ENCODE peak calls at places on chromosomes 16 and 17, in eight cellular contexts. One of them, this sample, is unnamed.

GRCh38 chr16:3857189-3858013 is 23.1 kb downstream of the CREBBP start:
- DNase-seq in colonic mucosa: no peak
- DNase-seq in DND-41: no peak
- DNase-seq in PC-3: no peak
- DNase-seq in GM23248: peak
- DNase-seq in neuronal stem cell: no peak
- DNase-seq in IMR-90: peak
- DNase-seq in mesenchymal stem cell: peak
- DNase-seq in this sample: no peak

GRCh38 chr17:38750312-38751121 is 2.0 kb upstream of the PSMB3 start:
- DNase-seq in colonic mucosa: peak
- DNase-seq in DND-41: no peak
- DNase-seq in PC-3: peak
- DNase-seq in GM23248: peak
- DNase-seq in neuronal stem cell: peak
- DNase-seq in IMR-90: peak
- DNase-seq in mesenchymal stem cell: peak
- DNase-seq in this sample: peak

GRCh38 chr17:2924211-2924610 is 128.0 kb downstream of the RAP1GAP2 start:
- DNase-seq in colonic mucosa: no peak
- DNase-seq in DND-41: no peak
- DNase-seq in PC-3: no peak
- DNase-seq in GM23248: peak
- DNase-seq in neuronal stem cell: no peak
- DNase-seq in IMR-90: peak
- DNase-seq in mesenchymal stem cell: no peak
- DNase-seq in this sample: peak

GRCh38 chr16:49458221-49458620 is 84.6 kb downstream of the C16orf78 start:
- DNase-seq in colonic mucosa: peak
- DNase-seq in DND-41: peak
- DNase-seq in PC-3: no peak
- DNase-seq in GM23248: no peak
- DNase-seq in neuronal stem cell: no peak
- DNase-seq in IMR-90: no peak
- DNase-seq in mesenchymal stem cell: no peak
- DNase-seq in this sample: peak

GRCh38 chr17:43927101-43927935 is 15.0 kb downstream of the PPY start:
- DNase-seq in colonic mucosa: peak
- DNase-seq in DND-41: no peak
- DNase-seq in PC-3: peak
- DNase-seq in GM23248: peak
- DNase-seq in neuronal stem cell: no peak
- DNase-seq in IMR-90: no peak
- DNase-seq in mesenchymal stem cell: no peak
- DNase-seq in this sample: no peak

GRCh38 chr16:10594312-10594950 is 14.0 kb upstream of the EMP2 start:
- DNase-seq in colonic mucosa: peak
- DNase-seq in DND-41: no peak
- DNase-seq in PC-3: peak
- DNase-seq in GM23248: no peak
- DNase-seq in neuronal stem cell: no peak
- DNase-seq in IMR-90: no peak
- DNase-seq in mesenchymal stem cell: no peak
- DNase-seq in this sample: no peak

GRCh38 chr17:29588561-29589411 is 662 bp downstream of the GIT1 start:
- DNase-seq in colonic mucosa: peak
- DNase-seq in DND-41: peak
- DNase-seq in PC-3: peak
- DNase-seq in GM23248: peak
- DNase-seq in neuronal stem cell: no peak
- DNase-seq in IMR-90: peak
- DNase-seq in mesenchymal stem cell: peak
- DNase-seq in this sample: peak

GRCh38 chr17:8019665-8020064 is 17.2 kb downstream of the GUCY2D start:
- DNase-seq in colonic mucosa: no peak
- DNase-seq in DND-41: no peak
- DNase-seq in PC-3: peak
- DNase-seq in GM23248: peak
- DNase-seq in neuronal stem cell: no peak
- DNase-seq in IMR-90: peak
- DNase-seq in mesenchymal stem cell: no peak
- DNase-seq in this sample: no peak

GRCh38 chr16:69619514-69619913 is 53.7 kb downstream of the NFAT5 start:
- DNase-seq in colonic mucosa: no peak
- DNase-seq in DND-41: no peak
- DNase-seq in PC-3: no peak
- DNase-seq in GM23248: no peak
- DNase-seq in neuronal stem cell: no peak
- DNase-seq in IMR-90: no peak
- DNase-seq in mesenchymal stem cell: peak
- DNase-seq in this sample: no peak

GRCh38 chr17:13822671-13823070 is 220.9 kb upstream of the HS3ST3A1 start:
- DNase-seq in colonic mucosa: no peak
- DNase-seq in DND-41: no peak
- DNase-seq in PC-3: no peak
- DNase-seq in GM23248: no peak
- DNase-seq in neuronal stem cell: no peak
- DNase-seq in IMR-90: no peak
- DNase-seq in mesenchymal stem cell: no peak
- DNase-seq in this sample: no peak

GRCh38 chr16:11079657-11080187 is 135.4 kb downstream of the CLEC16A start:
- DNase-seq in colonic mucosa: no peak
- DNase-seq in DND-41: no peak
- DNase-seq in PC-3: peak
- DNase-seq in GM23248: peak
- DNase-seq in neuronal stem cell: no peak
- DNase-seq in IMR-90: peak
- DNase-seq in mesenchymal stem cell: peak
- DNase-seq in this sample: no peak

GRCh38 chr16:49924078-49924477 is 68.2 kb upstream of the ZNF423 start:
- DNase-seq in colonic mucosa: no peak
- DNase-seq in DND-41: peak
- DNase-seq in PC-3: peak
- DNase-seq in GM23248: no peak
- DNase-seq in neuronal stem cell: no peak
- DNase-seq in IMR-90: no peak
- DNase-seq in mesenchymal stem cell: no peak
- DNase-seq in this sample: peak

GRCh38 chr17:16158721-16159120 is 56.6 kb downstream of the NCOR1 start:
- DNase-seq in colonic mucosa: no peak
- DNase-seq in DND-41: no peak
- DNase-seq in PC-3: no peak
- DNase-seq in GM23248: peak
- DNase-seq in neuronal stem cell: no peak
- DNase-seq in IMR-90: no peak
- DNase-seq in mesenchymal stem cell: no peak
- DNase-seq in this sample: no peak

GRCh38 chr17:45013021-45013997 is 38.1 kb downstream of the DCAKD start:
- DNase-seq in colonic mucosa: peak
- DNase-seq in DND-41: no peak
- DNase-seq in PC-3: no peak
- DNase-seq in GM23248: no peak
- DNase-seq in neuronal stem cell: no peak
- DNase-seq in IMR-90: no peak
- DNase-seq in mesenchymal stem cell: no peak
- DNase-seq in this sample: peak

GRCh38 chr17:73003487-73003886 is 89.0 kb downstream of the SLC39A11 start:
- DNase-seq in colonic mucosa: no peak
- DNase-seq in DND-41: no peak
- DNase-seq in PC-3: peak
- DNase-seq in GM23248: peak
- DNase-seq in neuronal stem cell: no peak
- DNase-seq in IMR-90: no peak
- DNase-seq in mesenchymal stem cell: no peak
- DNase-seq in this sample: peak

GRCh38 chr16:83046664-83047063 is 419.9 kb downstream of the CDH13 start:
- DNase-seq in colonic mucosa: no peak
- DNase-seq in DND-41: no peak
- DNase-seq in PC-3: no peak
- DNase-seq in GM23248: no peak
- DNase-seq in neuronal stem cell: no peak
- DNase-seq in IMR-90: no peak
- DNase-seq in mesenchymal stem cell: peak
- DNase-seq in this sample: no peak

GRCh38 chr17:7632492-7632894 is 2.6 kb downstream of the SHBG start:
- DNase-seq in colonic mucosa: peak
- DNase-seq in DND-41: peak
- DNase-seq in PC-3: peak
- DNase-seq in GM23248: peak
- DNase-seq in neuronal stem cell: no peak
- DNase-seq in IMR-90: peak
- DNase-seq in mesenchymal stem cell: peak
- DNase-seq in this sample: peak

GRCh38 chr16:76946879-76947278 is 244.1 kb upstream of the MON1B start:
- DNase-seq in colonic mucosa: no peak
- DNase-seq in DND-41: no peak
- DNase-seq in PC-3: peak
- DNase-seq in GM23248: peak
- DNase-seq in neuronal stem cell: no peak
- DNase-seq in IMR-90: peak
- DNase-seq in mesenchymal stem cell: peak
- DNase-seq in this sample: no peak

DNA sequence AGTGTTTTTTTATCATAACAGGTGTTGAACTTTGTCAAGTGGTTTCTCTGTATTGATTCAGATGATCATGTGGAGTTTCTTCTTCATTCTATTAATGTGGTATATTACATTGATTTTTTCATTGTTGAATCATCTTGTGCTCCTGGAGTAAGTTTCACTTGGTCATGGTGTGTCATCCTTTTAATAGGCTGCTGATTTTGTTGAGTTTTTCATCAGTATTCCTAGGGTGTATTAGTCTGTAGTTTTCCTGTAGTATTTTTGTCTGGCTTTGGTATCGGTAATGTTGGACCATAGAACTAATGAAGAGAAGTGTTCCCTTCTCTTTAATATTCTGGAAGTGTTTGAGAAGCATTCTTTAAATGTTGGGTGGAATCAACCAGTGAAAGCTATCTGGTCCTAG is 99.0 kb downstream of the OMG start:
- DNase-seq in colonic mucosa: no peak
- DNase-seq in DND-41: no peak
- DNase-seq in PC-3: peak
- DNase-seq in GM23248: peak
- DNase-seq in neuronal stem cell: no peak
- DNase-seq in IMR-90: peak
- DNase-seq in mesenchymal stem cell: no peak
- DNase-seq in this sample: no peak
- H3K4me3 ChIP-seq in colonic mucosa: no peak
- H3K4me3 ChIP-seq in DND-41: no peak
- H3K4me3 ChIP-seq in PC-3: no peak
- H3K4me3 ChIP-seq in GM23248: no peak
- H3K4me3 ChIP-seq in neuronal stem cell: no peak
- H3K4me3 ChIP-seq in IMR-90: no peak
- H3K4me3 ChIP-seq in mesenchymal stem cell: no peak
- H3K4me3 ChIP-seq in this sample: no peak

DNA sequence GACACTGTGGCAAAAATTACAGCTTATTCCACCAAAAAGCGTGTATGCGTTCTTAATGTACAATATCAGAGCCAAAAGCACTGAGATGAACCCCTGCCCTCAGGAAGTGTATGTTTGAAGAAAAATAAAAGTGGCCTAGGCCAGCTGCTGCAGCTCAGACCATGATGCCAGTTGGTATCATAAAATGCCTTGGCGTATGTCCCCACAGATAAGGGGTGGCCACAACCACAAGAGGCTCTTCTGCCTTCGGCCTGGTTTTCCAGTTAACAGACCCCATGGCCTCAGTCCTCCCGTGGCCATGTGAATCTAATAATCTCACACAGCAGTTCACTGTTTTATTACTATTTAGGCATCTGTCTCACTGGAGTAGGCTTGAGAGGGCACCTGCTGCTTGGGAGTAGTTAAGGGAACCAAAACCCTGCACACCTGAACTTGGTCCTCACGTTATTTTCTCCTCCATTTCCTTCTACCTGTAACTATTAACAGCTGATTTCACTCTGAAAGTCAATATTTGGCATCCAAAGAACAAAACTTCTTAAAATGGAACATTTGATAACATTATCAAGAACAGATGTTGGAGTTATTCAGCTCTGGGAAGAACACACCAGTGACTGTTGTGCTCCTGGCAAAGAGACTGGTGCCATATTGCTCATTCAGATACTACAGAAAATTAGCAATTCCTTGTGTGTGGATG is 34.8 kb upstream of the ERN1 start:
- DNase-seq in colonic mucosa: no peak
- DNase-seq in DND-41: no peak
- DNase-seq in PC-3: no peak
- DNase-seq in GM23248: no peak
- DNase-seq in neuronal stem cell: no peak
- DNase-seq in IMR-90: no peak
- DNase-seq in mesenchymal stem cell: no peak
- DNase-seq in this sample: no peak
- H3K27ac ChIP-seq in colonic mucosa: no peak
- H3K27ac ChIP-seq in DND-41: no peak
- H3K27ac ChIP-seq in PC-3: no peak
- H3K27ac ChIP-seq in GM23248: no peak
- H3K27ac ChIP-seq in neuronal stem cell: no peak
- H3K27ac ChIP-seq in IMR-90: no peak
- H3K27ac ChIP-seq in mesenchymal stem cell: no peak
- H3K27ac ChIP-seq in this sample: no peak

GRCh38 chr17:58491510-58492045 is 3.4 kb upstream of the HSF5 start:
- DNase-seq in colonic mucosa: no peak
- DNase-seq in DND-41: no peak
- DNase-seq in PC-3: peak
- DNase-seq in GM23248: no peak
- DNase-seq in neuronal stem cell: no peak
- DNase-seq in IMR-90: no peak
- DNase-seq in mesenchymal stem cell: no peak
- DNase-seq in this sample: no peak

GRCh38 chr17:58484600-58484999 is 3.6 kb downstream of the HSF5 start:
- DNase-seq in colonic mucosa: no peak
- DNase-seq in DND-41: no peak
- DNase-seq in PC-3: no peak
- DNase-seq in GM23248: no peak
- DNase-seq in neuronal stem cell: no peak
- DNase-seq in IMR-90: no peak
- DNase-seq in mesenchymal stem cell: no peak
- DNase-seq in this sample: no peak

GRCh38 chr17:58487589-58488427 is at the start of gene HSF5:
- DNase-seq in colonic mucosa: no peak
- DNase-seq in DND-41: no peak
- DNase-seq in PC-3: no peak
- DNase-seq in GM23248: no peak
- DNase-seq in neuronal stem cell: no peak
- DNase-seq in IMR-90: no peak
- DNase-seq in mesenchymal stem cell: no peak
- DNase-seq in this sample: peak

GRCh38 chr17:58492238-58493121 is 4.3 kb upstream of the HSF5 start:
- DNase-seq in colonic mucosa: no peak
- DNase-seq in DND-41: no peak
- DNase-seq in PC-3: peak
- DNase-seq in GM23248: no peak
- DNase-seq in neuronal stem cell: no peak
- DNase-seq in IMR-90: no peak
- DNase-seq in mesenchymal stem cell: no peak
- DNase-seq in this sample: no peak

GRCh38 chr17:58488428-58488890 is 251 bp upstream of the HSF5 start:
- DNase-seq in colonic mucosa: no peak
- DNase-seq in DND-41: no peak
- DNase-seq in PC-3: no peak
- DNase-seq in GM23248: no peak
- DNase-seq in neuronal stem cell: no peak
- DNase-seq in IMR-90: no peak
- DNase-seq in mesenchymal stem cell: no peak
- DNase-seq in this sample: no peak
- H3K9ac ChIP-seq in colonic mucosa: no peak
- H3K9ac ChIP-seq in DND-41: no peak
- H3K9ac ChIP-seq in PC-3: no peak
- H3K9ac ChIP-seq in GM23248: no peak
- H3K9ac ChIP-seq in neuronal stem cell: no peak
- H3K9ac ChIP-seq in IMR-90: no peak
- H3K9ac ChIP-seq in mesenchymal stem cell: no peak
- H3K9ac ChIP-seq in this sample: no peak

GRCh38 chr17:60325730-60326524 is 66.0 kb downstream of the USP32 start:
- DNase-seq in colonic mucosa: no peak
- DNase-seq in DND-41: no peak
- DNase-seq in PC-3: no peak
- DNase-seq in GM23248: no peak
- DNase-seq in neuronal stem cell: no peak
- DNase-seq in IMR-90: no peak
- DNase-seq in mesenchymal stem cell: no peak
- DNase-seq in this sample: no peak
- H3K4me3 ChIP-seq in colonic mucosa: no peak
- H3K4me3 ChIP-seq in DND-41: no peak
- H3K4me3 ChIP-seq in PC-3: no peak
- H3K4me3 ChIP-seq in GM23248: no peak
- H3K4me3 ChIP-seq in neuronal stem cell: no peak
- H3K4me3 ChIP-seq in IMR-90: no peak
- H3K4me3 ChIP-seq in mesenchymal stem cell: no peak
- H3K4me3 ChIP-seq in this sample: no peak

This sample was measured in endodermal cell.